ENCODE peak calls at places on chromosomes 12 and 14, in eight cellular contexts. R is hepatocyte; S is CD8-positive, alpha-beta T cell; H is HCT116; Y is BE2C; T is GM23248; L is body of pancreas; P is CD8-positive, alpha-beta memory T cell. K is an unnamed sample. For H3K36me3, the result is how much of the 10 kb centered on the place peaks cover.

GRCh38 chr14:93007225-93007997 is 84.5 kb downstream of the CHGA start:
- DNase-seq in T (peak), Y (no peak), H (no peak), P (no peak), S (no peak), L (no peak), R (no peak), K (no peak)

GRCh38 chr12:2550470-2551090 is 244.2 kb upstream of the FKBP4 start:
- DNase-seq in Y (no peak), H (no peak), S (no peak), P (no peak), R (peak), L (no peak), T (no peak), K (no peak)

GRCh38 chr12:76299536-76300296 is 48.5 kb downstream of the BBS10 start:
- DNase-seq in L (no peak), R (peak), P (no peak), H (peak), S (no peak), Y (no peak), T (no peak), K (no peak)

GRCh38 chr14:26808407-26808806 is 210.6 kb upstream of the NOVA1 start:
- DNase-seq in S (no peak), L (no peak), P (no peak), Y (no peak), R (no peak), H (no peak), T (peak), K (no peak)

GRCh38 chr12:6871052-6871957 is 1.8 kb downstream of the SPSB2 start:
- DNase-seq in S (no peak), L (no peak), Y (peak), R (peak), H (peak), T (peak), P (peak), K (no peak)

GRCh38 chr12:47886471-47887240 is 18.1 kb downstream of the VDR start:
- DNase-seq in T (no peak), H (no peak), S (no peak), L (no peak), Y (no peak), R (no peak), P (no peak), K (no peak)

GRCh38 chr14:93894992-93895391 is 32.2 kb upstream of the FAM181A start:
- DNase-seq in P (no peak), Y (peak), H (no peak), L (no peak), T (no peak), S (no peak), R (no peak), K (no peak)

GRCh38 chr12:121400332-121401139 is 618 bp downstream of the RNF34 start:
- DNase-seq in S (peak), T (peak), L (no peak), P (peak), R (peak), H (peak), Y (peak), K (peak)

GRCh38 chr12:50550530-50551223 is 45.9 kb downstream of the DIP2B start:
- DNase-seq in L (no peak), Y (no peak), R (peak), S (no peak), H (no peak), P (no peak), T (no peak), K (no peak)

GRCh38 chr12:112000806-112001205 is 12.2 kb downstream of the TMEM116 start:
- DNase-seq in P (no peak), Y (no peak), H (no peak), T (no peak), L (no peak), S (no peak), R (no peak), K (no peak)

GRCh38 chr12:107287436-107288413 is 194.4 kb upstream of the CRY1 start:
- DNase-seq in Y (no peak), R (no peak), T (peak), S (no peak), P (no peak), H (no peak), L (no peak), K (no peak)

GRCh38 chr12:105192624-105193225 is 43.2 kb downstream of the APPL2 start:
- DNase-seq in L (no peak), R (no peak), Y (peak), P (no peak), T (no peak), S (no peak), H (no peak), K (no peak)

GRCh38 chr12:116659771-116660481 is 77.9 kb downstream of the SPRING1 start:
- DNase-seq in L (no peak), P (no peak), R (no peak), S (no peak), H (peak), Y (no peak), T (peak), K (no peak)

GRCh38 chr14:61645247-61645646 is 50.1 kb upstream of the HIF1A start:
- DNase-seq in P (no peak), L (no peak), R (no peak), H (no peak), Y (no peak), S (no peak), T (no peak), K (no peak)

GRCh38 chr12:114913871-114914801 is 230.2 kb upstream of the TBX3 start:
- DNase-seq in Y (no peak), P (no peak), H (peak), S (no peak), L (no peak), R (no peak), T (peak), K (no peak)

GRCh38 chr14:29039171-29039570 is 272.6 kb downstream of the FOXG1 start:
- DNase-seq in R (no peak), Y (no peak), S (no peak), P (no peak), H (no peak), T (peak), L (no peak), K (no peak)

GRCh38 chr14:30874120-30874998 is at the start of gene COCH:
- DNase-seq in P (no peak), Y (peak), T (peak), R (peak), H (peak), L (peak), S (no peak), K (peak)

GRCh38 chr12:29944269-29945000 is 160.7 kb upstream of the TMTC1 start:
- DNase-seq in R (no peak), S (no peak), T (no peak), H (no peak), Y (no peak), P (no peak), L (no peak), K (no peak)

GRCh38 chr14:63677891-63678379 is 36.3 kb upstream of the WDR89 start:
- DNase-seq in L (no peak), Y (no peak), T (peak), H (no peak), P (no peak), S (no peak), R (peak), K (no peak)

GRCh38 chr14:99872786-99873440 is 79.7 kb downstream of the EML1 start:
- DNase-seq in T (no peak), P (no peak), H (no peak), L (no peak), Y (no peak), R (no peak), S (no peak), K (no peak)

GRCh38 chr12:54364413-54364812 is at the start of gene GPR84:
- DNase-seq in Y (no peak), R (no peak), T (no peak), L (no peak), H (no peak), S (no peak), P (no peak), K (no peak)

GRCh38 chr12:7835766-7836165 is 36.9 kb downstream of the SLC2A14 start:
- DNase-seq in P (no peak), R (no peak), T (no peak), Y (no peak), H (no peak), L (no peak), S (no peak), K (no peak)

GRCh38 chr14:44846232-44846824 is 115.4 kb downstream of the KLHL28 start:
- DNase-seq in Y (peak), T (peak), P (no peak), R (peak), H (peak), L (no peak), S (no peak), K (no peak)

GRCh38 chr12:109358154-109358869 is 10.6 kb downstream of the MYO1H start:
- DNase-seq in T (peak), H (no peak), L (no peak), Y (no peak), S (no peak), P (no peak), R (no peak), K (no peak)

GRCh38 chr14:46820291-46820690 is 168.7 kb upstream of the RPL10L start:
- DNase-seq in H (no peak), T (no peak), L (no peak), R (no peak), S (no peak), Y (peak), P (no peak), K (no peak)

GRCh38 chr14:99125616-99126431 is 146.2 kb downstream of the BCL11B start:
- DNase-seq in H (no peak), R (no peak), S (no peak), T (no peak), L (no peak), Y (no peak), P (no peak), K (no peak)

GRCh38 chr14:103742499-103743255 is 27.1 kb downstream of the ZFYVE21 start:
- DNase-seq in T (no peak), L (no peak), S (no peak), R (no peak), Y (no peak), P (no peak), H (no peak), K (no peak)

GRCh38 chr12:16198884-16199283 is 78.6 kb downstream of the SLC15A5 start:
- DNase-seq in T (no peak), H (no peak), R (no peak), P (no peak), Y (no peak), S (no peak), L (no peak), K (no peak)

GRCh38 chr12:31023271-31023724 is 50.4 kb upstream of the DDX11 start:
- DNase-seq in P (no peak), H (no peak), Y (no peak), T (no peak), L (no peak), S (no peak), R (no peak), K (no peak)

GRCh38 chr14:100376751-100377171 is 53.6 kb downstream of the SLC25A47 start:
- DNase-seq in P (no peak), Y (peak), H (no peak), R (peak), S (no peak), L (no peak), T (peak), K (no peak)

GRCh38 chr12:47835017-47835830 is 15.5 kb upstream of the HDAC7 start:
- DNase-seq in S (no peak), H (no peak), T (no peak), P (no peak), Y (no peak), L (no peak), R (no peak), K (no peak)

DNA sequence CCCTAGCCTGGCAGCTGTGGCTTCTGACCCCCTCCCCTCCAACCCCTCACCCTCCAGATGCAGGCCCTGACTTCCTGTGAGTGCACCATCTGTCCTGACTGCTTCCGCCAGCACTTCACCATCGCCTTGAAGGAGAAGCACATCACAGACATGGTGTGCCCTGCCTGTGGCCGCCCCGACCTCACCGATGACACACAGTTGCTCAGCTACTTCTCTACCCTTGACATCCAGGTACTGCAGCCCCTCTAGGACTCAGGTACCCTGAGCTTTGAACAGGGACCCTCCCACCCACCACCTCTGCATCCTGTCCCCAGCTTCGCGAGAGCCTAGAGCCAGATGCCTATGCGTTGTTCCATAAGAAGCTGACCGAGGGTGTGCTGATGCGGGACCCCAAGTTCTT is 6.0 kb upstream of the IRF9 start:
- DNase-seq in P (no peak), L (no peak), Y (no peak), H (no peak), T (no peak), R (no peak), S (no peak), K (no peak)
- H3K36me3 ChIP-seq in P (half or more), L (under half), Y (half or more), H (under half), T (under half), R (under half), S (half or more), K (under half)

GRCh38 chr12:59093090-59093489 is 172.8 kb upstream of the LRIG3 start:
- DNase-seq in P (no peak), Y (no peak), R (no peak), T (peak), H (no peak), L (no peak), S (no peak), K (no peak)

GRCh38 chr12:59100585-59100984 is 180.3 kb upstream of the LRIG3 start:
- DNase-seq in R (no peak), L (no peak), P (no peak), T (no peak), Y (no peak), S (no peak), H (no peak), K (no peak)

GRCh38 chr12:59096246-59096645 is 175.9 kb upstream of the LRIG3 start:
- DNase-seq in R (no peak), Y (no peak), H (no peak), P (no peak), L (no peak), T (no peak), S (no peak), K (no peak)

GRCh38 chr12:59097876-59098275 is 177.6 kb upstream of the LRIG3 start:
- DNase-seq in H (no peak), Y (no peak), P (no peak), R (no peak), S (no peak), T (no peak), L (no peak), K (no peak)
- H3K4me3 ChIP-seq in H (no peak), Y (no peak), P (no peak), R (no peak), S (no peak), T (no peak), L (no peak), K (no peak)

GRCh38 chr14:96559571-96559970 is 57.4 kb downstream of the PAPOLA start:
- DNase-seq in L (no peak), R (no peak), T (no peak), P (no peak), Y (no peak), H (no peak), S (no peak), K (no peak)

DNA sequence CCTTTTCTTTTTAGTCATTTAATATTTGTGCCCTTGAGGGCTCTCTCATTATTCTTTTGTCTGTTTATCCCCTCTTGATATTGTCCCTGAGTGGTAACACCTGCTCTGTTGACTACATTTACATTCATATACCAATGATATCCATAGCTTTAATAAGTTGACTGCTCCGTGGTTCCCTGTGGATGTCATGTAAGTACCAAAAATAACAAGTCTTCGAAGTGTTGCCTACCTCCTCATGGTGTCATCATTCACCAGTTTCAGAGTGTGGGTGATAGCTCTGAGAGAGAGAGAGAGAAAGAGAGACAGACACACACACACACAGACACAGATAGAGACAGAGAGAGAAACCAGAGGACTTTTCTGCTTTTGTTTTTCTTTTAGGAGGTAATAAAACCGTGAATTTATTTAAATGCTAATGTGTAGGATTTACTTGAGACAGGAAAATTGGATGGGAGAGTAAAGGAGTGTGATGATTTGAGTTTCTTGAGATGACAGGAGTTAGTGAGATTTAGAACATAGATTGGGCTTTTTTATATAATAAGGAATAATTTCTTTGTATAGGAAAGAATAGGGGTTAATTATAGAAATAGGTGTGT is 52.2 kb downstream of the PAPOLA start:
- DNase-seq in S (no peak), L (no peak), T (no peak), P (no peak), R (no peak), Y (no peak), H (no peak), K (no peak)
- H3K36me3 ChIP-seq in S (under half), L (under half), T (half or more), P (under half), R (under half), Y (half or more), H (half or more), K (under half)

GRCh38 chr12:51863921-51864700 is 15.6 kb upstream of the FIGNL2 start:
- DNase-seq in L (no peak), Y (peak), H (no peak), R (peak), T (peak), S (no peak), P (no peak), K (peak)
- H3K4me3 ChIP-seq in L (no peak), Y (peak), H (no peak), R (no peak), T (peak), S (peak), P (peak), K (peak)

GRCh38 chr12:118404876-118405521 is 28.6 kb downstream of the SUDS3 start:
- DNase-seq in S (peak), R (peak), Y (peak), T (peak), P (peak), L (peak), H (peak), K (peak)
- H3K36me3 ChIP-seq in S (under half), R (under half), Y (under half), T (under half), P (under half), L (under half), H (under half), K (under half)

K was measured in naive thymus-derived CD4-positive, alpha-beta T cell.